ENCODE peak calls at places on chromosomes 1 and 21, in four cellular contexts. I is bronchial epithelial cell, F is spleen, G is colonic mucosa. U is an unnamed sample.

GRCh38 chr1:197526736-197527371 is 248.4 kb downstream of the DENND1B start:
- DNase-seq in I (peak), F (no peak), G (no peak), U (no peak)

GRCh38 chr1:10793129-10793651 is 3.3 kb downstream of the CASZ1 start:
- DNase-seq in G (peak), I (peak), F (no peak), U (no peak)

GRCh38 chr1:12518956-12519707 is 98.9 kb downstream of the DHRS3 start:
- DNase-seq in I (no peak), F (no peak), G (peak), U (no peak)

GRCh38 chr21:16605588-16605987 is 875.8 kb downstream of the USP25 start:
- DNase-seq in I (no peak), G (no peak), F (no peak), U (no peak)

GRCh38 chr1:157153743-157154142 is 15.5 kb upstream of the ETV3 start:
- DNase-seq in G (peak), F (no peak), I (no peak), U (no peak)

GRCh38 chr21:36551731-36552457 is 72.0 kb upstream of the CLDN14 start:
- DNase-seq in F (no peak), I (peak), G (no peak), U (no peak)

GRCh38 chr21:43361493-43362296 is 65.2 kb downstream of the SIK1 start:
- DNase-seq in G (no peak), F (peak), I (peak), U (peak)

GRCh38 chr1:165185161-165185889 is 171.2 kb downstream of the LMX1A start:
- DNase-seq in F (no peak), G (no peak), I (no peak), U (no peak)

GRCh38 chr1:938088-938683 is 14.5 kb downstream of the SAMD11 start:
- DNase-seq in G (peak), I (peak), F (no peak), U (no peak)
- TF ChIP-seq CTCF in G (peak), I (peak), F (no peak), U (no peak)

GRCh38 chr1:68047659-68048026 is 2.8 kb downstream of the DIRAS3 start:
- DNase-seq in F (no peak), G (no peak), I (no peak), U (no peak)

GRCh38 chr1:68046423-68046822 is 4.0 kb downstream of the DIRAS3 start:
- DNase-seq in G (no peak), I (no peak), F (no peak), U (no peak)

GRCh38 chr1:68046885-68047658 is 3.4 kb downstream of the DIRAS3 start:
- DNase-seq in G (no peak), F (peak), I (no peak), U (no peak)

GRCh38 chr1:68049941-68050878 is at the start of gene DIRAS3:
- DNase-seq in G (peak), F (peak), I (peak), U (no peak)

GRCh38 chr1:68051475-68051874 is 1.0 kb upstream of the DIRAS3 start:
- DNase-seq in G (peak), F (peak), I (peak), U (no peak)
- TF ChIP-seq CTCF in G (no peak), F (no peak), I (peak), U (no peak)

DNA sequence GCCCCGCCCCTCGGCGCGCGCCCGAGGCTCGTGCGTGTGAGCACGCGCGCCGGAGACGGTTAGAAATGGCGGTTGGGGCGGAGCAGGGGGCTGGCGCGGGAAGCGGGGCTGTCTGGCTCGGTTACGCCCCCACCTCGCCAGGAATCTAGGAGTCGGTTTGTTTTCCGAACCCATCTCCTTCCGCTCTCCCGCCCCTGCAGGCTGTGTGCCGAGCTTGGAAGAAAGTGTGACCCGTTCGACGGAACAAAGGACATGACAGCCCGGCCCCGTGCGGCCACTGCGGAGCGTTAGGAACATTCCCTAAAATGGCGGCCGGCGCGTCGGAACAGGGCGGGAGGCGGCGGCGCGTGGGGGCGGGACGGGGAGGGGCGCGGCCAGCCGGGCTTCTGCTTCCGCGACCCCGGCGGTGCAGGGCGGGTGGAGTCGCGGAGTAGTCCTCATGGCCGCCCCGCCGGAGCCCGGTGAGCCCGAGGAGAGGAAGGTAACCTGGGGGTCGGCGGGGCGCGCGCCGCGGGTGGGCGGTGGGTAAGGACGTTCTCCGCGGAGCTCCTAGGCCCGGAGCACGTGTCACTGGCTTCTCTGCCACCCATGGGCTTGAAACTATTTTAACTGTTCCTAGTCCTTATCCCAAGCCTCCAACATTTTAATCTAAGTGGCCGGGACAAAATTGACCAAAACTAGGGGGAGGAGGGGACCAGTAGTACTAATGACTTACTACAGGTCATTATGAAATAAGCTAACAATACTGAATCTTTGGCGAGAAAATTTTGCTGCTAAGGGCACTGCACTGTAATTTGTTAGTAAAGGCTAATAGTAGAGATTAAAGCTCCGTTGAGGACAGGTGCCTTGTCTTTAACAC is at the start of gene COX20:
- DNase-seq in G (peak), F (peak), I (peak), U (no peak)
- TF ChIP-seq CTCF in G (no peak), F (no peak), I (no peak), U (no peak)

GRCh38 chr1:145859491-145860159 is 744 bp upstream of the PIAS3 start:
- DNase-seq in F (peak), I (peak), G (peak), U (peak)
- TF ChIP-seq CTCF in F (no peak), I (no peak), G (no peak), U (no peak)

DNA sequence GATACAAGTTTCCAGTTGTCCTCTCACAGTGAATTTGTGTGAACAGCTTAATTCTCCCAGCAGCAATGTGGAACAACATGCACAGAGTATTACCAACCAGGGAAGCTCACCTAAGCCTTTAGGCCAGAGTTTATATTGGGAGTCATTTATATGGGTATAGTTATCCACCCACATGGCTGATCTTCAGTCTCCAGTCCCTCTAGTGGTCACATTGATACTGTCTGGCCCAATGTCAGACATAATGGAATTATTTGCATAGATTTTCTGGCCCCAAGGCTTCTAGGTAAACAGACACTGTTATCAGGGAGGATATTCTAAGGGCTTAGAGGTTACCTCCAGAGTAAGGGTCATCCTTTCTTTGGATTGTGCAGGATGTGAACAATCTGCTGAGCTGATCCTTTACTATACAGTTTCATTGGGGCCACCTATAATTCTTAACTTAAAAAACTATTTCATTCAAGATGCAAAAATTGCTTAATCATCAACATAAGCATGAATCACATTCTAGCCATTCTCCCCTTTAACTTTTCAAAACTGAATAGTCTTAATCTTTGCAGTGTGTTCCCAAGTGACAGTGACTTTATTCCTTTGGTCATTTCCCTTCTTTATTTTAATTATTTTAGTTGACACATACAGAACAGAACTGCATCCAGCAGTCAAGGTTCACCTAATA is 210.9 kb downstream of the LTN1 start:
- DNase-seq in F (no peak), G (no peak), I (peak), U (no peak)
- TF ChIP-seq CTCF in F (no peak), G (no peak), I (peak), U (peak)

DNA sequence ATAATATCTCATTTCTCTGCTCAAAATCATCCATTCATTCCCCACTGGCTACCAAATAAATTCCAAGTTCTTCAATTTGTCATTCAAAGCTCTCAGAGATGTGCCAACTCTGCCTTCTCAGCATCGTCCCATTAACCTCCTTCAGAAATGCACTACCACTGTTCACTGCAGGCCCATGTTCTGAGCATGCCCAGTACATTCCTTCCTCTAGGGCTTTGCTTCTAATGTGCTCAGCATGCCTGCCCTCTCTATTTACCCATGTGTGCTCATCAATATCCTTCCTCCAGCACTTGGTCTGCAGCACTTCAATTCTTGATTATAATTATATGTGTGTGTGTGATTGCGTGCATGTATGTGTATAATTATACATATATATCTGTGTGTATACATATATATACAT is 36.1 kb upstream of the RGS8 start:
- DNase-seq in I (peak), G (no peak), F (no peak), U (no peak)
- TF ChIP-seq CTCF in I (peak), G (no peak), F (no peak), U (no peak)

GRCh38 chr1:201718346-201719202 is 110.4 kb upstream of the IPO9 start:
- DNase-seq in I (no peak), F (peak), G (peak), U (no peak)
- TF ChIP-seq CTCF in I (no peak), F (no peak), G (no peak), U (no peak)

GRCh38 chr1:167207940-167208623 is 12.6 kb upstream of the POU2F1 start:
- DNase-seq in I (no peak), G (no peak), F (no peak), U (no peak)
- TF ChIP-seq CTCF in I (peak), G (peak), F (no peak), U (no peak)